ENCODE peak calls at places on chromosomes 2 and 18, in four cellular contexts. One of them, this sample, is unnamed.

GRCh38 chr2:58845011-58845410 is 603.9 kb upstream of the FANCL start:
- DNase-seq in mesothelial cell of epicardium: no peak
- DNase-seq in IMR-90: no peak
- DNase-seq in coronary artery: no peak
- DNase-seq in this sample: no peak

GRCh38 chr2:214881647-214882205 is 72.2 kb upstream of the BARD1 start:
- DNase-seq in mesothelial cell of epicardium: no peak
- DNase-seq in IMR-90: no peak
- DNase-seq in coronary artery: no peak
- DNase-seq in this sample: no peak

GRCh38 chr18:73232933-73233332 is 365.1 kb upstream of the NETO1 start:
- DNase-seq in mesothelial cell of epicardium: no peak
- DNase-seq in IMR-90: no peak
- DNase-seq in coronary artery: no peak
- DNase-seq in this sample: no peak

GRCh38 chr2:170307988-170308387 is 130.0 kb downstream of the MYO3B start:
- DNase-seq in mesothelial cell of epicardium: no peak
- DNase-seq in IMR-90: no peak
- DNase-seq in coronary artery: no peak
- DNase-seq in this sample: no peak

GRCh38 chr2:188629890-188630483 is 338.3 kb downstream of the GULP1 start:
- DNase-seq in mesothelial cell of epicardium: no peak
- DNase-seq in IMR-90: peak; percentile 51
- DNase-seq in coronary artery: no peak
- DNase-seq in this sample: no peak

GRCh38 chr18:37294951-37295350 is 270.6 kb downstream of the CELF4 start:
- DNase-seq in mesothelial cell of epicardium: peak; percentile 52
- DNase-seq in IMR-90: no peak
- DNase-seq in coronary artery: no peak
- DNase-seq in this sample: peak; percentile 26

GRCh38 chr2:201472411-201472810 is 20.9 kb downstream of the STRADB start:
- DNase-seq in mesothelial cell of epicardium: no peak
- DNase-seq in IMR-90: peak; percentile 53
- DNase-seq in coronary artery: no peak
- DNase-seq in this sample: no peak

GRCh38 chr18:5630057-5630765 is 86.4 kb upstream of the EPB41L3 start:
- DNase-seq in mesothelial cell of epicardium: peak; percentile 85
- DNase-seq in IMR-90: peak; percentile 41
- DNase-seq in coronary artery: no peak
- DNase-seq in this sample: peak; percentile 37

GRCh38 chr18:46502444-46502843 is 154.6 kb downstream of the LOXHD1 start:
- DNase-seq in mesothelial cell of epicardium: peak; percentile 52
- DNase-seq in IMR-90: peak; percentile 3
- DNase-seq in coronary artery: no peak
- DNase-seq in this sample: peak; percentile 37

GRCh38 chr2:157880927-157881326 is 4.8 kb upstream of the ACVR1 start:
- DNase-seq in mesothelial cell of epicardium: no peak
- DNase-seq in IMR-90: no peak
- DNase-seq in coronary artery: no peak
- DNase-seq in this sample: no peak

GRCh38 chr2:15222856-15223255 is 338.3 kb downstream of the NBAS start:
- DNase-seq in mesothelial cell of epicardium: no peak
- DNase-seq in IMR-90: no peak
- DNase-seq in coronary artery: no peak
- DNase-seq in this sample: no peak

GRCh38 chr18:47931707-47932103 is 1.2 kb upstream of the SMAD2 start:
- DNase-seq in mesothelial cell of epicardium: peak; percentile 40
- DNase-seq in IMR-90: no peak
- DNase-seq in coronary artery: no peak
- DNase-seq in this sample: peak; percentile 38
- TF ChIP-seq CTCF in mesothelial cell of epicardium: no peak
- TF ChIP-seq CTCF in IMR-90: no peak
- TF ChIP-seq CTCF in coronary artery: no peak
- TF ChIP-seq CTCF in this sample: no peak

DNA sequence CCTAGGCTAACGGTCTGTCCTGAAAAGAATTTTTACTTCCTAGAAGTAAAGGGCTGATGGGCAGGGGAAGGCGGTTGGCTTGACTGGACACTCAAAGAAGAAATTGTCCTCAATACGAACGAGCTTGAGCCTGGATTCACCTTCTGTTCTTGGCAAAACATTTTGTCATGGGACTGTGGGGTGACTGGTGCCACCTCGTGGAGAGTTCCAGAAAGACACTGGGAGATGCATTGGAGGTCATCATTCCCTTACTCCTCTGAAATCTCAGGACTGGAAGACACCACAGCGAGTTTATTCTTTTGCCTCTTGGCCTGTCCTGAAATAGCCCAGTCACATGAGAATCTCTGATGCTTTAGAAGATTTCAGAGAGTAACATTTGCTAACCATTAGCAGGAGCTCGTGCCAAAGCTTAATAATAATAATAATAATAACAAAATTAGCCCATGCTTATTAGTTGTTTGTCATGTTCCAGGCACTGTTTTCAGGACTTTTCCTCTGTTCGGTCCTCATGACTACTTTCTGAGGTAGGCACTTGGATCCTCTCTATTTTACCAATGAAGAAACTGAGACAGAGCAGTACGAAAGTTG is 44.5 kb downstream of the TMEM182 start:
- DNase-seq in mesothelial cell of epicardium: peak; percentile 77
- DNase-seq in IMR-90: peak; percentile 65
- DNase-seq in coronary artery: no peak
- DNase-seq in this sample: peak; percentile 59
- TF ChIP-seq CTCF in mesothelial cell of epicardium: peak; percentile 61
- TF ChIP-seq CTCF in IMR-90: peak; percentile 81
- TF ChIP-seq CTCF in coronary artery: peak; percentile 77
- TF ChIP-seq CTCF in this sample: peak; percentile 78

DNA sequence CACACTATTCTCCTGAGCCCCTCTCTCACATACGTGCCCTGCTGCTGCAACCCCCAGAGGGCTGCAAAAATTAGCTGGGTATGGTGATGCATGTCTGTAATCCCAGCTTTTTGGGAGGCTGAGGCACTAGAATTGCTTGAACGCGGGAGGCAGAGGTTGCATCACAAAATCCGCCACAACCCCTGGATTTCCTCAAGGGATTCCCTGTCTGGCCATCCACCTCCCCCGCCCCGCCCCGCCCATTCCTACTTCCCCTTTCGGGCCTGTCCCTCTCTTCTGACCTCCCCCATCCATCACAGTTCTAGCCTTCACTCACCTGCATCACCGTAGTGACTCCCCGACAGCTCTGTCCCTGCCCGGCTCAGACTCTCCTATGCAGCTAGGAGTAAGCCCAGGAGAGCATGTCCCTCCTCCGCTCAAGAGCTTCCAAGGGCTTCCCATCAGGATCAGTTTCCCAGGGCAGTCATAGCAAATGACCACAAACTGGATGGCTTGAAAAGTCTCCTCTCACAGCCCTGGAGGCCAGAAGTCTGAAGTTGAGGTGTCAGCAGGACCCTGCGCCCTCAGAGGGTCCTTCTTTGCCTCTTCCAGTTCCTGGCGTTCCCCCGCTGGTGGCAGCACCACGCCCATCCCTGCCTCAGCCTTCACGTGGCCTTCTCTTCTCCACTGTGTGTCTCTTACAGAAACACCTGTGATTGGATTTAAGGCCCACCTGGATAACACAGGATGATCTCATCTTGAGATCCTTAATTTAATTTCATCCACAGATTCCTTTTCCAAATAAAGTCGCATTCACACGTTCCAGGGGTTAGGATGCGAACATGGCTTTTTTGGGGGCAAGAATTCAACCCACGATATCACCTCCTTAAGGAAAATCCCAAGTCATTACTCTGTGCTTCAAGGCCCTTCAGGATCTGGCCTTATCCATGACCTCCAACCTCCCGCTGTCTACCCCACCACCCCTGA is 58.5 kb downstream of the HS1BP3 start:
- DNase-seq in mesothelial cell of epicardium: no peak
- DNase-seq in IMR-90: no peak
- DNase-seq in coronary artery: peak; percentile 68
- DNase-seq in this sample: no peak
- TF ChIP-seq CTCF in mesothelial cell of epicardium: no peak
- TF ChIP-seq CTCF in IMR-90: no peak
- TF ChIP-seq CTCF in coronary artery: no peak
- TF ChIP-seq CTCF in this sample: no peak

GRCh38 chr2:11669454-11670291 is at the start of gene NTSR2:
- DNase-seq in mesothelial cell of epicardium: peak; percentile 82
- DNase-seq in IMR-90: peak; percentile 53
- DNase-seq in coronary artery: no peak
- DNase-seq in this sample: peak; percentile 49
- TF ChIP-seq CTCF in mesothelial cell of epicardium: no peak
- TF ChIP-seq CTCF in IMR-90: peak; percentile 15
- TF ChIP-seq CTCF in coronary artery: no peak
- TF ChIP-seq CTCF in this sample: no peak

DNA sequence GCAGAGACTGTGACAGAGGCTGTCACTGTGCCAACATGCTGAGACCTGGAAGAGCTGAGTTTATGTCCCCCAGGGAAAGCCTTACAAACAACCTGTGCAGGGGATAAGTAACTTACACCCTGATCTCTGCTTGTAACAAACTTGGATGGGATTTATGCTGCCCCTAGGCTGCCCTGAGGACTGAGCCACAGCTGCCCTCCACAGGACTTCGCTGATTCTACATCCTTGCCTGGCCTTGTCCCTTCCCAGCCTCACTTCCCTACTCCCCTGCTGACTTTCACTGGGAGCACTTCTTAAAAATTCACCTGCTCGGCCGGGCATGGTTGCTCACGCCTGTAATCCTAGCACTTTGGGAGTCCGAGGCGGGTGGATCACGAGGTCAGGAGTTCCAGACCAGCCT is 45.9 kb upstream of the ASAP2 start:
- DNase-seq in mesothelial cell of epicardium: no peak
- DNase-seq in IMR-90: no peak
- DNase-seq in coronary artery: no peak
- DNase-seq in this sample: no peak
- TF ChIP-seq CTCF in mesothelial cell of epicardium: no peak
- TF ChIP-seq CTCF in IMR-90: no peak
- TF ChIP-seq CTCF in coronary artery: no peak
- TF ChIP-seq CTCF in this sample: no peak

GRCh38 chr18:47999801-48000248 is 69.4 kb upstream of the SMAD2 start:
- DNase-seq in mesothelial cell of epicardium: no peak
- DNase-seq in IMR-90: no peak
- DNase-seq in coronary artery: no peak
- DNase-seq in this sample: no peak

GRCh38 chr18:48000701-48001100 is 70.2 kb upstream of the SMAD2 start:
- DNase-seq in mesothelial cell of epicardium: no peak
- DNase-seq in IMR-90: no peak
- DNase-seq in coronary artery: no peak
- DNase-seq in this sample: no peak

GRCh38 chr18:47993409-47993808 is 63.0 kb upstream of the SMAD2 start:
- DNase-seq in mesothelial cell of epicardium: no peak
- DNase-seq in IMR-90: no peak
- DNase-seq in coronary artery: no peak
- DNase-seq in this sample: no peak

GRCh38 chr18:47996091-47996541 is 65.7 kb upstream of the SMAD2 start:
- DNase-seq in mesothelial cell of epicardium: no peak
- DNase-seq in IMR-90: no peak
- DNase-seq in coronary artery: no peak
- DNase-seq in this sample: no peak

GRCh38 chr18:47997338-47997780 is 66.9 kb upstream of the SMAD2 start:
- DNase-seq in mesothelial cell of epicardium: no peak
- DNase-seq in IMR-90: no peak
- DNase-seq in coronary artery: no peak
- DNase-seq in this sample: peak; percentile 62
- TF ChIP-seq CTCF in mesothelial cell of epicardium: peak; percentile 64
- TF ChIP-seq CTCF in IMR-90: peak; percentile 25
- TF ChIP-seq CTCF in coronary artery: no peak
- TF ChIP-seq CTCF in this sample: peak; percentile 73

GRCh38 chr18:12534820-12535219 is 123.1 kb downstream of the SPIRE1 start:
- DNase-seq in mesothelial cell of epicardium: no peak
- DNase-seq in IMR-90: no peak
- DNase-seq in coronary artery: no peak
- DNase-seq in this sample: no peak

GRCh38 chr18:12532661-12533060 is 124.9 kb downstream of the PRELID3A start:
- DNase-seq in mesothelial cell of epicardium: no peak
- DNase-seq in IMR-90: no peak
- DNase-seq in coronary artery: no peak
- DNase-seq in this sample: no peak

GRCh38 chr18:12531747-12532146 is 124.0 kb downstream of the PRELID3A start:
- DNase-seq in mesothelial cell of epicardium: no peak
- DNase-seq in IMR-90: peak; percentile 34
- DNase-seq in coronary artery: no peak
- DNase-seq in this sample: no peak
- TF ChIP-seq CTCF in mesothelial cell of epicardium: no peak
- TF ChIP-seq CTCF in IMR-90: no peak
- TF ChIP-seq CTCF in coronary artery: no peak
- TF ChIP-seq CTCF in this sample: no peak

GRCh38 chr2:196638765-196639164 is 750 bp upstream of the CCDC150 start:
- DNase-seq in mesothelial cell of epicardium: no peak
- DNase-seq in IMR-90: no peak
- DNase-seq in coronary artery: no peak
- DNase-seq in this sample: no peak

GRCh38 chr2:196640031-196640548 is 575 bp downstream of the CCDC150 start:
- DNase-seq in mesothelial cell of epicardium: no peak
- DNase-seq in IMR-90: no peak
- DNase-seq in coronary artery: no peak
- DNase-seq in this sample: no peak

GRCh38 chr2:196635156-196635555 is 4.4 kb upstream of the CCDC150 start:
- DNase-seq in mesothelial cell of epicardium: no peak
- DNase-seq in IMR-90: no peak
- DNase-seq in coronary artery: no peak
- DNase-seq in this sample: no peak

GRCh38 chr2:196639180-196640030 is at the start of gene CCDC150:
- DNase-seq in mesothelial cell of epicardium: peak; percentile 95
- DNase-seq in IMR-90: peak; percentile 91
- DNase-seq in coronary artery: peak; percentile 93
- DNase-seq in this sample: peak; percentile 96
- TF ChIP-seq CTCF in mesothelial cell of epicardium: no peak
- TF ChIP-seq CTCF in IMR-90: peak; percentile 32
- TF ChIP-seq CTCF in coronary artery: no peak
- TF ChIP-seq CTCF in this sample: no peak